ENCODE peak calls at places on chromosome 4, in eight cellular contexts. E, R, Z, D, J, H, W and S are unnamed samples.

GRCh38 chr4:80202190-80202711 is 4.9 kb downstream of the PRDM8 start:
- DNase-seq in J (peak; percentile 89), H (peak; percentile 61), W (peak; percentile 92), Z (peak; percentile 79), D (peak; percentile 68), E (peak; percentile 82), R (peak; percentile 86), S (peak; percentile 71)

GRCh38 chr4:63786181-63786580 is 623.1 kb downstream of the TECRL start:
- DNase-seq in R (no peak), D (no peak), W (no peak), H (no peak), J (no peak), Z (no peak), E (no peak), S (no peak)

GRCh38 chr4:139184129-139184528 is 7.1 kb upstream of the ELF2 start:
- DNase-seq in E (peak; percentile 51), D (no peak), W (peak; percentile 15), J (no peak), R (peak; percentile 33), Z (no peak), H (peak; percentile 43), S (no peak)

GRCh38 chr4:5979981-5980380 is 38.2 kb downstream of the C4orf50 start:
- DNase-seq in J (no peak), D (peak; percentile 4), R (no peak), H (peak; percentile 33), E (no peak), Z (no peak), W (peak; percentile 44), S (peak; percentile 9)

GRCh38 chr4:130026185-130026584 is 930.2 kb downstream of the C4orf33 start:
- DNase-seq in J (no peak), H (no peak), W (no peak), R (no peak), D (no peak), Z (no peak), E (no peak), S (no peak)

GRCh38 chr4:7067147-7067522 is 729 bp downstream of the GRPEL1 start:
- DNase-seq in E (no peak), Z (no peak), W (no peak), R (peak; percentile 79), H (peak; percentile 12), J (peak; percentile 58), D (no peak), S (no peak)

GRCh38 chr4:89657931-89658700 is 178.8 kb downstream of the SNCA start:
- DNase-seq in Z (peak; percentile 15), D (no peak), E (peak; percentile 57), H (no peak), J (no peak), R (peak; percentile 54), W (peak; percentile 9), S (no peak)

GRCh38 chr4:129064717-129065116 is 28.6 kb downstream of the SCLT1 start:
- DNase-seq in H (no peak), E (peak; percentile 81), D (peak; percentile 19), R (peak; percentile 3), W (peak; percentile 17), Z (no peak), J (no peak), S (no peak)